ENCODE peak calls at places on chromosome 4, in four cellular contexts. S is left ventricle myocardium inferior; O is gastrocnemius medialis; X is CD8-positive, alpha-beta memory T cell. P is an unnamed sample.

GRCh38 chr4:97216031-97216430 is 927.2 kb downstream of the STPG2 start:
- DNase-seq in X (no peak), O (no peak), S (no peak), P (no peak)

GRCh38 chr4:78395642-78396041 is 155.9 kb upstream of the ANXA3 start:
- DNase-seq in X (no peak), S (no peak), O (no peak), P (no peak)

GRCh38 chr4:146247356-146247755 is 33.0 kb downstream of the REELD1 start:
- DNase-seq in X (no peak), O (no peak), S (no peak), P (no peak)

GRCh38 chr4:182835006-182835740 is 82.0 kb downstream of the DCTD start:
- DNase-seq in S (no peak), X (no peak), O (no peak), P (no peak)

GRCh38 chr4:125315571-125316390 is 1.0 kb downstream of the FAT4 start:
- DNase-seq in S (peak; percentile 57), O (peak; percentile 4), X (no peak), P (peak; percentile 14)

GRCh38 chr4:36053931-36054330 is 190.4 kb downstream of the ARAP2 start:
- DNase-seq in X (no peak), S (no peak), O (no peak), P (no peak)

GRCh38 chr4:173243321-173243720 is 74.7 kb downstream of the GALNT7 start:
- DNase-seq in O (peak; percentile 7), X (no peak), S (no peak), P (no peak)

GRCh38 chr4:152499322-152499721 is 36.6 kb downstream of the FBXW7 start:
- DNase-seq in X (no peak), S (no peak), O (no peak), P (no peak)

GRCh38 chr4:144575181-144575580 is 70.8 kb upstream of the HHIP start:
- DNase-seq in S (no peak), X (no peak), O (no peak), P (no peak)

GRCh38 chr4:102438873-102439614 is 62.1 kb upstream of the NFKB1 start:
- DNase-seq in S (no peak), X (no peak), O (peak; percentile 23), P (peak; percentile 85)

GRCh38 chr4:72641611-72642010 is 72.6 kb upstream of the ADAMTS3 start:
- DNase-seq in X (no peak), S (no peak), O (no peak), P (no peak)

GRCh38 chr4:52713456-52713937 is 37.7 kb downstream of the ERVMER34-1 start:
- DNase-seq in X (no peak), S (peak; percentile 17), O (no peak), P (no peak)

GRCh38 chr4:180940680-180941079 is 1302.5 kb upstream of the TENM3 start:
- DNase-seq in X (no peak), S (no peak), O (no peak), P (no peak)

GRCh38 chr4:129342820-129343219 is 246.9 kb downstream of the C4orf33 start:
- DNase-seq in S (no peak), X (no peak), O (no peak), P (no peak)

GRCh38 chr4:184498598-184498997 is 24.2 kb upstream of the IRF2 start:
- DNase-seq in X (no peak), S (no peak), O (no peak), P (no peak)

GRCh38 chr4:128796934-128797333 is 12.6 kb upstream of the JADE1 start:
- DNase-seq in X (no peak), S (no peak), O (no peak), P (no peak)

GRCh38 chr4:151227731-151228130 is 49.2 kb upstream of the PRSS48 start:
- DNase-seq in S (peak; percentile 58), O (peak; percentile 50), X (no peak), P (peak; percentile 66)

GRCh38 chr4:82903737-82904136 is 3.2 kb downstream of the THAP9 start:
- DNase-seq in S (no peak), X (no peak), O (no peak), P (no peak)

GRCh38 chr4:99179626-99180025 is 35.5 kb upstream of the ADH4 start:
- DNase-seq in O (no peak), X (no peak), S (no peak), P (no peak)

GRCh38 chr4:38132843-38133662 is 172.9 kb downstream of the PTTG2 start:
- DNase-seq in O (no peak), S (no peak), X (no peak), P (no peak)

GRCh38 chr4:132683957-132684356 is 465.1 kb upstream of the PCDH10 start:
- DNase-seq in X (no peak), O (no peak), S (no peak), P (no peak)

GRCh38 chr4:152039085-152039484 is 278.3 kb upstream of the GATB start:
- DNase-seq in X (no peak), O (no peak), S (no peak), P (no peak)

GRCh38 chr4:76947369-76947768 is 2.2 kb upstream of the SEPTIN11 start:
- DNase-seq in X (no peak), O (no peak), S (no peak), P (no peak)

GRCh38 chr4:11769425-11769824 is 340.7 kb upstream of the HS3ST1 start:
- DNase-seq in S (no peak), O (no peak), X (no peak), P (no peak)

GRCh38 chr4:167183036-167183435 is 51.3 kb downstream of the SPOCK3 start:
- DNase-seq in O (no peak), X (no peak), S (no peak), P (no peak)

GRCh38 chr4:40409835-40410234 is 74.7 kb downstream of the CHRNA9 start:
- DNase-seq in O (no peak), S (no peak), X (no peak), P (no peak)

GRCh38 chr4:26372525-26373172 is 51.8 kb downstream of the RBPJ start:
- DNase-seq in O (no peak), X (peak; percentile 70), S (no peak), P (peak; percentile 23)

GRCh38 chr4:142434519-142435224 is 411.4 kb downstream of the INPP4B start:
- DNase-seq in O (no peak), S (no peak), X (peak; percentile 24), P (no peak)

GRCh38 chr4:79848329-79848728 is 224.7 kb downstream of the ANTXR2 start:
- DNase-seq in S (no peak), O (no peak), X (no peak), P (no peak)

GRCh38 chr4:13876151-13876550 is 248.6 kb upstream of the BOD1L1 start:
- DNase-seq in O (no peak), S (no peak), X (no peak), P (no peak)

GRCh38 chr4:170589597-170590191 is 499.9 kb upstream of the AADAT start:
- DNase-seq in O (no peak), S (no peak), X (no peak), P (no peak)

GRCh38 chr4:2587215-2587823 is 50.9 kb downstream of the FAM193A start:
- DNase-seq in S (no peak), X (no peak), O (peak; percentile 23), P (no peak)

GRCh38 chr4:60042231-60042652 is 1157.9 kb upstream of the ADGRL3 start:
- DNase-seq in O (no peak), X (no peak), S (no peak), P (no peak)

GRCh38 chr4:77579406-77580076 is 26.1 kb upstream of the CXCL13 start:
- DNase-seq in S (no peak), O (no peak), X (no peak), P (no peak)

GRCh38 chr4:89312066-89312465 is 4.5 kb upstream of the GPRIN3 start:
- DNase-seq in S (no peak), O (no peak), X (no peak), P (no peak)
- H3K4me1 ChIP-seq in S (peaks cover 20% of the 10 kb centered on the region), O (no peaks in the 10 kb centered on the region), X (peaks cover 18% of the 10 kb centered on the region), P (peaks cover 8% of the 10 kb centered on the region)

GRCh38 chr4:95188701-95189401 is 359.9 kb downstream of the UNC5C start:
- DNase-seq in S (no peak), O (no peak), X (no peak), P (no peak)
- H3K27ac ChIP-seq in S (no peak overlapping the region), O (no peak overlapping the region), X (no peak overlapping the region), P (no peak overlapping the region)

DNA sequence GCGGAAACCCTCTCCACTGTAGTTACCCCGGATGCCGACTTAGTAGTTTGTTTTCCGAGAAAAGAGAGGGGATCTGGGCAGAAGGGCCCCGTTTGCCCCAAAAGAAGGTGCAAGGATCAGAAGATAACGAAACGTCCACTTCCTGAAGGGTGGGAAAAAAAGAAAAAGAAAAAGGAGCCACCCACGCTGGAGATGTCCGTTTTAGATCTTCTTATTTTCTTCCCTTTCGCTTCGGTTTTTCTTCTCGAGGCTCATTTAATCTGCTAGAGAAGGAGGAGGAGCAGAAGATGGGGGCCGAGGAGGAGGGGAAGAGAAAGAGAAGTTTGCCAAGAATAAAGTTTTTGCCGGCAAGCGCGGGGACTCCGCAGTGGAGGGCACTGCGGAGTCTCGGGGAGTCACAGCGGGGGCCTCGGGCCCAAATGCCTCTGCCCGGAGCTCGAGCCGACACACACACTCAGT is 490 bp downstream of the LEF1 start:
- DNase-seq in S (no peak), X (no peak), O (no peak), P (no peak)
- H3K4me1 ChIP-seq in S (peaks cover 48% of the 10 kb centered on the region), X (peaks cover 26% of the 10 kb centered on the region), O (peaks cover 16% of the 10 kb centered on the region), P (no peaks in the 10 kb centered on the region)

GRCh38 chr4:156545003-156545785 is 426.4 kb downstream of the PDGFC start:
- DNase-seq in O (no peak), X (no peak), S (no peak), P (no peak)
- H3K27ac ChIP-seq in O (no peak overlapping the region), X (no peak overlapping the region), S (peak overlapping the region; percentile 21), P (no peak overlapping the region)

DNA sequence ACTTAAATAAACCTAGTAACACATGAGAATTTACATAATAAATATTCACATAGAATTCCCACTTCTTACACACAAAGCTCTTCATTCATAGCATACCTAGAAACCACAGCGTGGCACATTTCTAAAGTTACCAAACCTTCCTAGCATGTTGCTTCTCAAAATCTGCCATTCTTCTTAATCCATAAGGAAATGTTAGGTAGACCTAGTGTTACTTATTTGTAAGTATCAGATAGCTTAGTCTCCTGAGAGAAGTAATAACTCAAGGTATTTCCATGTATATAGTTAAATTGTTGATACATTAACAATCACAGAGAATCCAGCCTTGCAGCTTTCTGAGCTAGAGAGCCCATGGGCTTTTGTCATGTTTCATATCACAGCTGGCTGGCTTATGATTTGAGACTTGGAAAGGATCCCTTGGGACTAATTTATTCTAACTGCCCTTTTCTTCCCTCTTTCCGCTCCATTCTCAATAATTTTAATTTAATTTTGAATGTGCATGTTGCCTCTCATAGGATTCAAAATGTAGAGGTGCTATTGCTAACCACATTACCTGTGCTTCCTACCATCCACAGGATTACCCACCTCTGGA is 17.6 kb downstream of the SH3RF1 start:
- DNase-seq in O (no peak), S (no peak), X (no peak), P (no peak)
- H3K4me1 ChIP-seq in O (peaks cover 21% of the 10 kb centered on the region), S (peaks cover 82% of the 10 kb centered on the region), X (no peaks in the 10 kb centered on the region), P (peaks cover 86% of the 10 kb centered on the region)

GRCh38 chr4:4946416-4946815 is 72.8 kb downstream of the CYTL1 start:
- DNase-seq in X (no peak), S (no peak), O (no peak), P (no peak)

GRCh38 chr4:4937926-4938325 is 78.5 kb downstream of the MSX1 start:
- DNase-seq in O (no peak), X (no peak), S (no peak), P (no peak)

GRCh38 chr4:4945021-4945420 is 74.2 kb downstream of the CYTL1 start:
- DNase-seq in O (no peak), X (no peak), S (no peak), P (no peak)

GRCh38 chr4:4941741-4942140 is 77.5 kb downstream of the CYTL1 start:
- DNase-seq in S (no peak), X (no peak), O (no peak), P (no peak)

GRCh38 chr4:4942658-4943057 is 76.6 kb downstream of the CYTL1 start:
- DNase-seq in S (no peak), O (no peak), X (no peak), P (no peak)
- H3K27ac ChIP-seq in S (no peak overlapping the region), O (no peak overlapping the region), X (no peak overlapping the region), P (no peak overlapping the region)

P was measured in tibial nerve.